ENCODE peak calls at places on chromosome 22, in seven cellular contexts. V is K562, L is HCT116, F is H1, Y is SK-N-SH, T is HepG2, A is GM12878. I is an unnamed sample.
A peak's percentile ranks its signal among the peaks of the same experiment; 100 is the strongest.

GRCh38 chr22:32462452-32462851 is 1.8 kb downstream of the BPIFC start:
- DNase-seq in T (no peak), L (no peak), V (no peak), Y (no peak), F (no peak), A (no peak), I (no peak)

GRCh38 chr22:33922268-33922667 is 2.0 kb upstream of the LARGE1 start:
- DNase-seq in V (no peak), T (peak; percentile 9), L (no peak), A (no peak), F (no peak), Y (no peak), I (no peak)

GRCh38 chr22:35315141-35315854 is 15.6 kb downstream of the TOM1 start:
- DNase-seq in A (no peak), F (no peak), Y (no peak), T (no peak), V (no peak), L (no peak), I (no peak)

GRCh38 chr22:40196628-40197027 is 18.9 kb downstream of the TNRC6B start:
- DNase-seq in A (peak; percentile 48), Y (no peak), T (no peak), V (no peak), L (no peak), F (no peak), I (no peak)

GRCh38 chr22:48240935-48241230 is 1478.4 kb downstream of the TBC1D22A start:
- DNase-seq in L (no peak), T (no peak), Y (no peak), A (no peak), V (no peak), F (no peak), I (no peak)

GRCh38 chr22:44186737-44187136 is 6.0 kb downstream of the PARVG start:
- DNase-seq in V (no peak), F (no peak), L (no peak), Y (no peak), T (no peak), A (no peak), I (no peak)

GRCh38 chr22:18987765-18988164 is 51.7 kb upstream of the PRODH start:
- DNase-seq in F (peak; percentile 43), L (no peak), Y (peak; percentile 52), V (peak; percentile 83), A (no peak), T (peak; percentile 32), I (no peak)

GRCh38 chr22:20388200-20388599 is 5.8 kb upstream of the ZNF74 start:
- DNase-seq in F (no peak), A (no peak), Y (no peak), L (no peak), T (no peak), V (peak; percentile 23), I (no peak)

GRCh38 chr22:19851291-19852176 is 3.1 kb downstream of the GNB1L start:
- DNase-seq in T (no peak), A (no peak), L (no peak), F (no peak), V (peak; percentile 44), Y (no peak), I (no peak)

GRCh38 chr22:31081963-31082605 is 966 bp downstream of the SMTN start:
- DNase-seq in L (no peak), V (no peak), Y (peak; percentile 14), T (no peak), F (no peak), A (no peak), I (no peak)

GRCh38 chr22:19664951-19665783 is 49.1 kb upstream of the SEPTIN5 start:
- DNase-seq in V (no peak), A (no peak), L (no peak), Y (no peak), T (no peak), F (no peak), I (no peak)

GRCh38 chr22:47472636-47473035 is 710.2 kb downstream of the TBC1D22A start:
- DNase-seq in F (no peak), V (no peak), L (no peak), Y (no peak), A (no peak), T (no peak), I (no peak)

GRCh38 chr22:24592144-24592845 is 578 bp downstream of the LRRC75B start:
- DNase-seq in Y (no peak), A (no peak), F (no peak), T (no peak), V (no peak), L (no peak), I (no peak)

GRCh38 chr22:20172038-20172613 is 21.3 kb upstream of the CCDC188 start:
- DNase-seq in T (no peak), F (no peak), A (no peak), L (no peak), Y (no peak), V (no peak), I (no peak)

GRCh38 chr22:43376765-43377485 is 33.8 kb upstream of the SCUBE1 start:
- DNase-seq in V (no peak), F (no peak), L (no peak), A (peak; percentile 56), T (no peak), Y (no peak), I (no peak)

GRCh38 chr22:19909350-19910179 is 32.0 kb upstream of the COMT start:
- DNase-seq in T (peak; percentile 64), L (peak; percentile 51), Y (peak; percentile 90), A (peak; percentile 32), F (peak; percentile 44), V (peak; percentile 99), I (peak; percentile 62)

GRCh38 chr22:19292262-19293230 is 1.0 kb upstream of the CLTCL1 start:
- DNase-seq in F (no peak), L (no peak), A (no peak), Y (no peak), V (peak; percentile 26), T (no peak), I (no peak)

GRCh38 chr22:24146791-24147353 is 34.4 kb upstream of the SUSD2 start:
- DNase-seq in F (no peak), L (no peak), A (no peak), Y (peak; percentile 75), V (no peak), T (no peak), I (no peak)

GRCh38 chr22:24693359-24693758 is 81.2 kb downstream of the PIWIL3 start:
- DNase-seq in L (no peak), A (no peak), V (no peak), F (no peak), T (no peak), Y (no peak), I (no peak)

GRCh38 chr22:24601217-24602104 is 1.5 kb upstream of the GGT1 start:
- DNase-seq in F (no peak), T (peak; percentile 66), L (no peak), Y (peak; percentile 64), A (no peak), V (no peak), I (no peak)

GRCh38 chr22:43110927-43111623 is 525 bp downstream of the BIK start:
- DNase-seq in V (peak; percentile 15), A (no peak), F (no peak), Y (peak; percentile 46), T (no peak), L (no peak), I (no peak)

GRCh38 chr22:47340851-47341436 is 578.5 kb downstream of the TBC1D22A start:
- DNase-seq in T (no peak), F (no peak), L (no peak), Y (no peak), A (no peak), V (no peak), I (no peak)

GRCh38 chr22:41449321-41449720 is 2.7 kb upstream of the TOB2 start:
- DNase-seq in T (no peak), L (no peak), Y (no peak), F (no peak), V (no peak), A (no peak), I (no peak)

GRCh38 chr22:36363378-36363931 is 24.3 kb downstream of the MYH9 start:
- DNase-seq in A (no peak), F (no peak), T (peak; percentile 82), Y (no peak), L (no peak), V (no peak), I (no peak)

GRCh38 chr22:39984006-39984405 is 10.7 kb upstream of the FAM83F start:
- DNase-seq in L (no peak), A (no peak), V (no peak), F (no peak), T (no peak), Y (no peak), I (no peak)

GRCh38 chr22:19120829-19121630 is 1.2 kb downstream of the DGCR2 start:
- DNase-seq in L (peak; percentile 27), F (no peak), T (peak; percentile 63), A (no peak), V (peak; percentile 79), Y (no peak), I (no peak)

GRCh38 chr22:29450222-29450621 is 11.8 kb downstream of the RFPL1 start:
- DNase-seq in L (no peak), T (no peak), F (no peak), A (no peak), Y (no peak), V (no peak), I (no peak)
- TF ChIP-seq SIN3A in L (no peak), T (no peak), F (no peak), A (no peak), Y (no peak), V (no peak), I (no peak)

GRCh38 chr22:37626556-37627075 is 12.9 kb upstream of the SH3BP1 start:
- DNase-seq in T (no peak), L (no peak), A (no peak), F (no peak), V (no peak), Y (no peak), I (no peak)
- H3K27ac ChIP-seq in T (no peak overlapping the region), L (no peak overlapping the region), A (no peak overlapping the region), F (no peak overlapping the region), V (no peak overlapping the region), Y (no peak overlapping the region), I (no peak overlapping the region)

GRCh38 chr22:17087176-17088131 is 2.7 kb downstream of the IL17RA start:
- DNase-seq in V (no peak), Y (no peak), T (no peak), L (no peak), F (no peak), A (peak; percentile 55), I (no peak)
- TF ChIP-seq SIN3A in V (no peak), Y (no peak), T (no peak), L (no peak), F (no peak), A (no peak), I (no peak)

GRCh38 chr22:27859336-27859735 is 57.8 kb upstream of the MN1 start:
- DNase-seq in T (no peak), F (no peak), Y (no peak), L (no peak), V (no peak), A (no peak), I (no peak)
- H3K27ac ChIP-seq in T (no peak overlapping the region), F (no peak overlapping the region), Y (peak overlapping the region; percentile 60), L (no peak overlapping the region), V (no peak overlapping the region), A (no peak overlapping the region), I (no peak overlapping the region)

I was measured in Panc1.